ENCODE peak calls at places on chromosomes 4 and X, in ten cellular contexts. One of them, this sample, is unnamed.
A peak's percentile ranks its signal among the peaks of the same experiment; 100 is the strongest.

GRCh38 chrX:69126642-69127041 is 38.6 kb downstream of the PJA1 start:
- DNase-seq in G401: no peak
- DNase-seq in BJ: no peak
- DNase-seq in SW480: no peak
- DNase-seq in adipocyte: no peak
- DNase-seq in AG09309: no peak
- DNase-seq in RKO: no peak
- DNase-seq in WTC11: no peak
- DNase-seq in M059J: peak; percentile 83
- DNase-seq in dorsolateral prefrontal cortex: no peak
- DNase-seq in this sample: no peak

GRCh38 chr4:83011779-83012630 is 1.4 kb upstream of the LIN54 start:
- DNase-seq in BJ: no peak
- DNase-seq in WTC11: peak; percentile 33
- DNase-seq in SW480: peak; percentile 21
- DNase-seq in AG09309: no peak
- DNase-seq in dorsolateral prefrontal cortex: peak; percentile 29
- DNase-seq in adipocyte: peak; percentile 74
- DNase-seq in RKO: peak; percentile 63
- DNase-seq in G401: peak; percentile 21
- DNase-seq in M059J: peak; percentile 40
- DNase-seq in this sample: peak; percentile 79

GRCh38 chrX:12370444-12371089 is 232.3 kb downstream of the FRMPD4 start:
- DNase-seq in SW480: no peak
- DNase-seq in BJ: peak; percentile 89
- DNase-seq in M059J: peak; percentile 87
- DNase-seq in AG09309: peak; percentile 82
- DNase-seq in adipocyte: peak; percentile 72
- DNase-seq in WTC11: no peak
- DNase-seq in dorsolateral prefrontal cortex: no peak
- DNase-seq in G401: no peak
- DNase-seq in RKO: no peak
- DNase-seq in this sample: no peak

GRCh38 chr4:22906046-22906445 is 213.3 kb downstream of the GBA3 start:
- DNase-seq in RKO: no peak
- DNase-seq in M059J: peak; percentile 3
- DNase-seq in adipocyte: no peak
- DNase-seq in SW480: no peak
- DNase-seq in WTC11: no peak
- DNase-seq in BJ: no peak
- DNase-seq in G401: no peak
- DNase-seq in dorsolateral prefrontal cortex: no peak
- DNase-seq in AG09309: no peak
- DNase-seq in this sample: no peak

GRCh38 chr4:39029752-39030694 is 2.2 kb downstream of the TMEM156 start:
- DNase-seq in SW480: no peak
- DNase-seq in M059J: no peak
- DNase-seq in dorsolateral prefrontal cortex: no peak
- DNase-seq in adipocyte: no peak
- DNase-seq in AG09309: no peak
- DNase-seq in RKO: peak; percentile 73
- DNase-seq in G401: no peak
- DNase-seq in BJ: no peak
- DNase-seq in WTC11: no peak
- DNase-seq in this sample: no peak

GRCh38 chrX:130878350-130879341 is 24.4 kb downstream of the ENOX2 start:
- DNase-seq in SW480: peak; percentile 35
- DNase-seq in WTC11: no peak
- DNase-seq in M059J: peak; percentile 98
- DNase-seq in dorsolateral prefrontal cortex: no peak
- DNase-seq in BJ: peak; percentile 19
- DNase-seq in G401: peak; percentile 54
- DNase-seq in adipocyte: peak; percentile 76
- DNase-seq in RKO: peak; percentile 47
- DNase-seq in AG09309: peak; percentile 75
- DNase-seq in this sample: no peak

GRCh38 chr4:136316961-136317360 is 1215.3 kb downstream of the PCDH18 start:
- DNase-seq in M059J: no peak
- DNase-seq in dorsolateral prefrontal cortex: no peak
- DNase-seq in G401: no peak
- DNase-seq in AG09309: no peak
- DNase-seq in SW480: no peak
- DNase-seq in adipocyte: no peak
- DNase-seq in BJ: no peak
- DNase-seq in WTC11: no peak
- DNase-seq in RKO: no peak
- DNase-seq in this sample: no peak

GRCh38 chrX:131072871-131073571 is 14.9 kb downstream of the ARHGAP36 start:
- DNase-seq in WTC11: no peak
- DNase-seq in G401: no peak
- DNase-seq in M059J: no peak
- DNase-seq in adipocyte: no peak
- DNase-seq in SW480: no peak
- DNase-seq in RKO: no peak
- DNase-seq in dorsolateral prefrontal cortex: no peak
- DNase-seq in BJ: no peak
- DNase-seq in AG09309: no peak
- DNase-seq in this sample: no peak

GRCh38 chr4:3247399-3248177 is 1.4 kb upstream of the MSANTD1 start:
- DNase-seq in dorsolateral prefrontal cortex: no peak
- DNase-seq in adipocyte: no peak
- DNase-seq in BJ: no peak
- DNase-seq in G401: no peak
- DNase-seq in AG09309: no peak
- DNase-seq in SW480: no peak
- DNase-seq in M059J: no peak
- DNase-seq in RKO: no peak
- DNase-seq in WTC11: no peak
- DNase-seq in this sample: no peak

GRCh38 chrX:38798956-38799355 is 2.3 kb upstream of the MID1IP1 start:
- DNase-seq in RKO: no peak
- DNase-seq in adipocyte: peak; percentile 53
- DNase-seq in BJ: no peak
- DNase-seq in AG09309: peak; percentile 40
- DNase-seq in dorsolateral prefrontal cortex: no peak
- DNase-seq in G401: no peak
- DNase-seq in M059J: peak; percentile 73
- DNase-seq in WTC11: no peak
- DNase-seq in SW480: no peak
- DNase-seq in this sample: no peak

GRCh38 chrX:64571011-64571410 is 175.8 kb upstream of the MTMR8 start:
- DNase-seq in RKO: no peak
- DNase-seq in AG09309: no peak
- DNase-seq in G401: no peak
- DNase-seq in WTC11: no peak
- DNase-seq in M059J: no peak
- DNase-seq in SW480: no peak
- DNase-seq in adipocyte: no peak
- DNase-seq in BJ: no peak
- DNase-seq in dorsolateral prefrontal cortex: no peak
- DNase-seq in this sample: peak; percentile 51

GRCh38 chr4:65747386-65747785 is 77.1 kb upstream of the EPHA5 start:
- DNase-seq in G401: no peak
- DNase-seq in M059J: peak; percentile 32
- DNase-seq in dorsolateral prefrontal cortex: no peak
- DNase-seq in AG09309: no peak
- DNase-seq in BJ: no peak
- DNase-seq in WTC11: no peak
- DNase-seq in RKO: no peak
- DNase-seq in adipocyte: peak; percentile 24
- DNase-seq in SW480: no peak
- DNase-seq in this sample: no peak

This sample was measured in islet precursor cell.